ENCODE peak calls at places on chromosomes 5 and 9, in ten cellular contexts. T is A549, L is BJ, O is NCI-H2081, C is choroid plexus epithelial cell, Z is GM20000, F is HCEC 1CT, D is AG04449, H is Right ventricle myocardium superior, N is NCI-H69. X is an unnamed sample.

GRCh38 chr5:100706796-100707195 is 171.6 kb downstream of the FAM174A start:
- DNase-seq in D (no peak), L (no peak), H (no peak), C (peak), F (peak), T (peak), N (no peak), Z (no peak), O (no peak), X (peak)

GRCh38 chr5:34627794-34628193 is 28.3 kb upstream of the RAI14 start:
- DNase-seq in C (peak), D (peak), L (no peak), H (no peak), F (peak), Z (no peak), T (no peak), N (no peak), O (no peak), X (no peak)

GRCh38 chr5:115579747-115580173 is 22.5 kb downstream of the TICAM2 start:
- DNase-seq in N (no peak), C (peak), D (no peak), L (no peak), H (no peak), F (no peak), Z (peak), O (no peak), T (no peak), X (no peak)

GRCh38 chr5:167389537-167389936 is 901.9 kb upstream of the WWC1 start:
- DNase-seq in O (no peak), N (no peak), T (no peak), C (peak), H (no peak), F (no peak), D (peak), Z (no peak), L (no peak), X (no peak)

GRCh38 chr5:68968426-68968825 is 125.4 kb upstream of the SLC30A5 start:
- DNase-seq in T (no peak), C (no peak), O (no peak), N (no peak), H (no peak), F (no peak), D (no peak), Z (no peak), L (no peak), X (no peak)

GRCh38 chr9:72441296-72442211 is 76.5 kb upstream of the ZFAND5 start:
- DNase-seq in F (no peak), L (no peak), D (no peak), O (no peak), H (no peak), N (peak), C (no peak), Z (no peak), T (peak), X (no peak)

GRCh38 chr9:6641961-6642360 is 3.6 kb downstream of the GLDC start:
- DNase-seq in F (no peak), C (no peak), D (no peak), T (no peak), O (no peak), L (no peak), Z (no peak), H (no peak), N (no peak), X (no peak)

GRCh38 chr9:126116351-126117157 is 210.1 kb upstream of the MVB12B start:
- DNase-seq in L (no peak), C (no peak), H (no peak), T (no peak), D (no peak), Z (no peak), O (peak), N (peak), F (no peak), X (no peak)

GRCh38 chr9:69578026-69578425 is 94.1 kb downstream of the APBA1 start:
- DNase-seq in Z (no peak), N (no peak), C (no peak), H (peak), D (no peak), O (no peak), T (no peak), L (no peak), F (peak), X (no peak)

GRCh38 chr9:120935383-120935857 is 8.8 kb upstream of the TRAF1 start:
- DNase-seq in C (peak), F (peak), N (peak), Z (no peak), D (peak), T (peak), O (peak), H (peak), L (peak), X (peak)

GRCh38 chr9:123365881-123366528 is 10.0 kb downstream of the CRB2 start:
- DNase-seq in F (no peak), O (no peak), C (no peak), L (no peak), T (no peak), D (no peak), N (no peak), H (no peak), Z (no peak), X (peak)

GRCh38 chr9:86406366-86406765 is 52.2 kb upstream of the TUT7 start:
- DNase-seq in N (no peak), D (no peak), T (peak), O (no peak), Z (no peak), L (peak), C (peak), F (peak), H (no peak), X (no peak)

GRCh38 chr9:115058684-115059315 is 59.2 kb downstream of the TNC start:
- DNase-seq in F (peak), L (peak), Z (no peak), C (peak), H (no peak), T (no peak), O (no peak), D (peak), N (no peak), X (no peak)